ENCODE peak calls at places on chromosomes 1 and 21, in eight cellular contexts. X, E, B, L, J, R, T and H are unnamed samples.

GRCh38 chr1:157367091-157367739 is 185.1 kb downstream of the FCRL5 start:
- DNase-seq in X (no peak), E (no peak), B (no peak), L (no peak), J (no peak), R (no peak), T (no peak), H (no peak)

GRCh38 chr1:153629343-153629665 is 1.1 kb downstream of the S100A1 start:
- DNase-seq in X (no peak), E (no peak), B (no peak), L (no peak), J (peak; percentile 30), R (no peak), T (no peak), H (no peak)

GRCh38 chr21:45235488-45235887 is 52.2 kb downstream of the POFUT2 start:
- DNase-seq in X (no peak), E (no peak), B (no peak), L (no peak), J (no peak), R (no peak), T (no peak), H (no peak)

GRCh38 chr1:26696645-26697440 is 1.0 kb downstream of the ARID1A start:
- DNase-seq in X (no peak), E (peak; percentile 47), B (peak; percentile 24), L (no peak), J (peak; percentile 71), R (peak; percentile 15), T (no peak), H (no peak)

GRCh38 chr1:94250341-94250740 is 13.0 kb upstream of the ARHGAP29 start:
- DNase-seq in X (no peak), E (peak; percentile 19), B (no peak), L (no peak), J (no peak), R (no peak), T (no peak), H (no peak)

GRCh38 chr1:118928739-118929554 is 59.2 kb downstream of the TBX15 start:
- DNase-seq in X (peak; percentile 25), E (no peak), B (peak; percentile 55), L (peak; percentile 26), J (no peak), R (peak; percentile 71), T (peak; percentile 56), H (no peak)

GRCh38 chr1:41494351-41495170 is 10.1 kb upstream of the EDN2 start:
- DNase-seq in X (no peak), E (no peak), B (no peak), L (no peak), J (no peak), R (no peak), T (no peak), H (no peak)

GRCh38 chr1:40751802-40752201 is 31.8 kb upstream of the KCNQ4 start:
- DNase-seq in X (no peak), E (no peak), B (no peak), L (no peak), J (no peak), R (peak; percentile 48), T (no peak), H (no peak)

GRCh38 chr1:89842547-89843278 is 21.9 kb downstream of the LRRC8D start:
- DNase-seq in X (no peak), E (no peak), B (no peak), L (peak; percentile 47), J (no peak), R (no peak), T (no peak), H (no peak)

GRCh38 chr1:119582801-119583200 is 65.3 kb downstream of the ZNF697 start:
- DNase-seq in X (peak; percentile 24), E (peak; percentile 29), B (peak; percentile 79), L (peak; percentile 48), J (no peak), R (peak; percentile 75), T (peak; percentile 79), H (no peak)

GRCh38 chr1:62407398-62408009 is 29.3 kb upstream of the USP1 start:
- DNase-seq in X (peak; percentile 57), E (no peak), B (no peak), L (peak; percentile 35), J (no peak), R (peak; percentile 75), T (peak; percentile 73), H (peak; percentile 31)

GRCh38 chr1:78649628-78650027 is at the start of gene IFI44:
- DNase-seq in X (peak; percentile 62), E (peak; percentile 84), B (no peak), L (peak; percentile 80), J (peak; percentile 65), R (peak; percentile 81), T (peak; percentile 90), H (peak; percentile 49)

GRCh38 chr1:218344814-218345672 is at the start of gene TGFB2:
- DNase-seq in X (no peak), E (peak; percentile 46), B (no peak), L (peak; percentile 94), J (no peak), R (peak; percentile 71), T (peak; percentile 92), H (peak; percentile 73)

GRCh38 chr1:228437424-228437823 is 20.8 kb upstream of the TRIM17 start:
- DNase-seq in X (no peak), E (no peak), B (no peak), L (no peak), J (no peak), R (no peak), T (no peak), H (no peak)

GRCh38 chr21:40681164-40681859 is 165.6 kb downstream of the DSCAM start:
- DNase-seq in X (no peak), E (no peak), B (no peak), L (peak; percentile 15), J (no peak), R (no peak), T (no peak), H (no peak)

GRCh38 chr1:193434319-193434718 is 247.9 kb upstream of the B3GALT2 start:
- DNase-seq in X (no peak), E (no peak), B (no peak), L (peak; percentile 60), J (no peak), R (no peak), T (peak; percentile 79), H (no peak)

GRCh38 chr1:25546193-25546592 is 2.8 kb downstream of the LDLRAP1 start:
- DNase-seq in X (no peak), E (no peak), B (no peak), L (no peak), J (no peak), R (no peak), T (no peak), H (no peak)
- TF ChIP-seq CTCF in X (no peak), E (no peak), B (no peak), L (no peak), J (no peak), R (no peak), T (no peak), H (no peak)

GRCh38 chr1:64243757-64244080 is 40.3 kb downstream of the UBE2U start:
- DNase-seq in X (no peak), E (no peak), B (no peak), L (no peak), J (no peak), R (no peak), T (no peak), H (no peak)

GRCh38 chr1:64245495-64245894 is 42.1 kb downstream of the UBE2U start:
- DNase-seq in X (no peak), E (no peak), B (no peak), L (no peak), J (no peak), R (no peak), T (no peak), H (no peak)

GRCh38 chr1:64240209-64240608 is 36.8 kb downstream of the UBE2U start:
- DNase-seq in X (no peak), E (no peak), B (no peak), L (peak; percentile 30), J (no peak), R (no peak), T (peak; percentile 37), H (no peak)

GRCh38 chr1:64241069-64241468 is 37.6 kb downstream of the UBE2U start:
- DNase-seq in X (no peak), E (no peak), B (no peak), L (no peak), J (no peak), R (no peak), T (no peak), H (no peak)

DNA sequence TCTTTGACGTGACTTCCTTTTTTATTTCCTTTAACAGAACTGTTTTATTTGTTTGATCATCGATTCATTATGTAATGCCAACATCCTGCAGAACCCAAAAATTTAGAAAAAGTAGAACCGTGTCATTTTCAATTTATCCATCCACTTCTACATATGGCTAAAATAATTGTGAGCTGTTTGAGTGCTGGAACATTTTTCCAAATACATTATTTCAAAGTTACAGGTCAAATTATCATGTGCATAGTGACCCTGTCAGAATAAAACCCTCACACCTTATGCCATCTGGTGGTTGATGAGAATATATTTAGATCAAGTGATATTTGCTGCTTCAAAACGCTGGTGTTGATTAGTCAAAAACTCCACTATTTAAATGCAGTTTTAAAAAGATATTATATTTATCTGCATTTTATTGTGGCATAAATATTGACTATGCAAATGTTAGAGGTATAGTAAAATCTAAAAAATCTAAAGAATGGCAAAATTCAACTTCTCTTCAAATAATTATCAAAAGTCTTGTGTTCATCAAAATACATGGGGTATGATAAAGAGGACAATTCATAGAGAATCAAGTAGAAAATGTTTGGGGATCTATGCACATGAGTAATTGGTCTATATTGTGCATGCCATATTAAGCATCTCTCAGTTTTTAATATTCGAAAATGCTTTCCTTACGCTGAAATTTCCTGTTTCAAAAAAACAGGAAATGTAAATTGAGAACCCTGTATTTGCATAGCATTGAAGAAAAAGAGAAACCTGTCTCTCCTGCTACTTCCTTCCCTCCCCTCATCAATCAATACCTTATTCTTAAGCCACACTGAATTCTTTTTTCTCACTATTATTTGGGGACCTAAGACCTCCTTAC is 39.7 kb downstream of the UBE2U start:
- DNase-seq in X (peak; percentile 33), E (no peak), B (no peak), L (peak; percentile 34), J (no peak), R (peak; percentile 57), T (peak; percentile 74), H (no peak)
- TF ChIP-seq CTCF in X (no peak), E (peak; percentile 79), B (no peak), L (peak; percentile 37), J (no peak), R (peak; percentile 38), T (no peak), H (peak; percentile 38)

GRCh38 chr1:63522891-63523728 is at the start of the genes EFCAB7 and ITGB3BP:
- DNase-seq in X (peak; percentile 91), E (peak; percentile 84), B (peak; percentile 85), L (peak; percentile 96), J (peak; percentile 86), R (peak; percentile 95), T (peak; percentile 98), H (peak; percentile 82)
- TF ChIP-seq CTCF in X (no peak), E (no peak), B (no peak), L (peak; percentile 2), J (no peak), R (no peak), T (no peak), H (no peak)

DNA sequence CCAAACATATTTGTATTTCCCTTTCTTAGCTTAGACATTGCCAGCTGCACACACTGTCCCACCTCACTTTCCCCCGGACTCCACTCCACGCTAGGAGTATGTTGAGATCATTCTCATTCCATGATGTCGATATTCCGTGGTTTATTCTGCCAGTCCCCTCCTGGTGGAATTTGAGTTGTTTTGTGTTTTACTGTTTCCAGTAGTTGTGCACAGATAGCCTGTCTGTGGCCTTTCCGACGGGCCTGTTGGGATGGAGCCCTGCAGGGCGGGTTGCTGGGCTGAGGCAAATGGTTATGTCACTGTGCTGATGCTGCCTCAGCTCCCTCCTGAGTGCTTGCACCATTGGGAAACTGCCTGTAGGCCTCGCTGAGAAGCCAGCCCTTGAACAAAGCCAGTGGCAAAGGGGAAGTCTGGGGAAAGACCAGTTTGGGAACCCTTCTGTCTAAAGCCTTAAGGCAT is 12.8 kb downstream of the TRAPPC10 start:
- DNase-seq in X (no peak), E (peak; percentile 39), B (no peak), L (peak; percentile 79), J (no peak), R (no peak), T (peak; percentile 70), H (peak; percentile 25)
- TF ChIP-seq CTCF in X (no peak), E (no peak), B (no peak), L (peak; percentile 18), J (no peak), R (no peak), T (peak; percentile 2), H (no peak)